ENCODE peak calls at places on chromosomes 2 and 18, in eight cellular contexts. One of them, this sample, is unnamed.

GRCh38 chr18:46636040-46636630 is 20.9 kb downstream of the LOXHD1 start:
- DNase-seq in transverse colon: no peak
- DNase-seq in HepG2: no peak
- DNase-seq in K562: no peak
- DNase-seq in endothelial cell of umbilical vein: no peak
- DNase-seq in testis: no peak
- DNase-seq in body of pancreas: no peak
- DNase-seq in ovary: no peak
- DNase-seq in this sample: no peak

GRCh38 chr2:75605770-75606535 is 40.6 kb upstream of the MRPL19 start:
- DNase-seq in transverse colon: no peak
- DNase-seq in testis: no peak
- DNase-seq in HepG2: peak; percentile 69
- DNase-seq in K562: no peak
- DNase-seq in ovary: no peak
- DNase-seq in body of pancreas: peak; percentile 53
- DNase-seq in endothelial cell of umbilical vein: peak; percentile 82
- DNase-seq in this sample: peak; percentile 64

GRCh38 chr18:76376225-76376624 is 118.8 kb downstream of the ZNF516 start:
- DNase-seq in HepG2: peak; percentile 72
- DNase-seq in transverse colon: no peak
- DNase-seq in body of pancreas: no peak
- DNase-seq in ovary: no peak
- DNase-seq in K562: no peak
- DNase-seq in endothelial cell of umbilical vein: no peak
- DNase-seq in testis: no peak
- DNase-seq in this sample: no peak

GRCh38 chr18:63073481-63073880 is 246.1 kb downstream of the BCL2 start:
- DNase-seq in ovary: no peak
- DNase-seq in HepG2: peak; percentile 7
- DNase-seq in endothelial cell of umbilical vein: no peak
- DNase-seq in body of pancreas: no peak
- DNase-seq in transverse colon: no peak
- DNase-seq in K562: no peak
- DNase-seq in testis: no peak
- DNase-seq in this sample: no peak

GRCh38 chr2:16321872-16322271 is 343.8 kb downstream of the CYRIA start:
- DNase-seq in HepG2: no peak
- DNase-seq in K562: no peak
- DNase-seq in transverse colon: no peak
- DNase-seq in body of pancreas: no peak
- DNase-seq in endothelial cell of umbilical vein: no peak
- DNase-seq in ovary: no peak
- DNase-seq in testis: no peak
- DNase-seq in this sample: no peak

GRCh38 chr2:177171418-177171865 is 41.2 kb upstream of the HNRNPA3 start:
- DNase-seq in testis: no peak
- DNase-seq in transverse colon: no peak
- DNase-seq in body of pancreas: peak; percentile 54
- DNase-seq in ovary: no peak
- DNase-seq in endothelial cell of umbilical vein: peak; percentile 34
- DNase-seq in HepG2: no peak
- DNase-seq in K562: no peak
- DNase-seq in this sample: no peak

GRCh38 chr2:11932053-11932512 is 185.7 kb downstream of the LPIN1 start:
- DNase-seq in testis: no peak
- DNase-seq in K562: peak; percentile 51
- DNase-seq in transverse colon: no peak
- DNase-seq in body of pancreas: no peak
- DNase-seq in HepG2: no peak
- DNase-seq in ovary: no peak
- DNase-seq in endothelial cell of umbilical vein: no peak
- DNase-seq in this sample: no peak

GRCh38 chr2:75047907-75048625 is 89.6 kb downstream of the POLE4 start:
- DNase-seq in HepG2: no peak
- DNase-seq in testis: no peak
- DNase-seq in body of pancreas: no peak
- DNase-seq in transverse colon: no peak
- DNase-seq in ovary: no peak
- DNase-seq in endothelial cell of umbilical vein: no peak
- DNase-seq in K562: peak; percentile 8
- DNase-seq in this sample: no peak

GRCh38 chr2:25030702-25031101 is 11.2 kb upstream of the EFR3B start:
- DNase-seq in K562: no peak
- DNase-seq in ovary: no peak
- DNase-seq in testis: no peak
- DNase-seq in endothelial cell of umbilical vein: peak; percentile 60
- DNase-seq in transverse colon: no peak
- DNase-seq in HepG2: no peak
- DNase-seq in body of pancreas: no peak
- DNase-seq in this sample: no peak

GRCh38 chr18:57175550-57175949 is 28.7 kb downstream of the BOD1L2 start:
- DNase-seq in testis: no peak
- DNase-seq in body of pancreas: no peak
- DNase-seq in endothelial cell of umbilical vein: no peak
- DNase-seq in transverse colon: no peak
- DNase-seq in ovary: no peak
- DNase-seq in K562: no peak
- DNase-seq in HepG2: no peak
- DNase-seq in this sample: no peak

GRCh38 chr18:62281684-62282083 is 43.4 kb upstream of the TNFRSF11A start:
- DNase-seq in endothelial cell of umbilical vein: peak; percentile 83
- DNase-seq in ovary: no peak
- DNase-seq in body of pancreas: no peak
- DNase-seq in K562: no peak
- DNase-seq in transverse colon: no peak
- DNase-seq in testis: no peak
- DNase-seq in HepG2: no peak
- DNase-seq in this sample: no peak

GRCh38 chr2:97983698-97984097 is 12.1 kb downstream of the TMEM131 start:
- DNase-seq in body of pancreas: no peak
- DNase-seq in HepG2: no peak
- DNase-seq in K562: no peak
- DNase-seq in ovary: no peak
- DNase-seq in transverse colon: peak; percentile 44
- DNase-seq in endothelial cell of umbilical vein: no peak
- DNase-seq in testis: no peak
- DNase-seq in this sample: no peak

DNA sequence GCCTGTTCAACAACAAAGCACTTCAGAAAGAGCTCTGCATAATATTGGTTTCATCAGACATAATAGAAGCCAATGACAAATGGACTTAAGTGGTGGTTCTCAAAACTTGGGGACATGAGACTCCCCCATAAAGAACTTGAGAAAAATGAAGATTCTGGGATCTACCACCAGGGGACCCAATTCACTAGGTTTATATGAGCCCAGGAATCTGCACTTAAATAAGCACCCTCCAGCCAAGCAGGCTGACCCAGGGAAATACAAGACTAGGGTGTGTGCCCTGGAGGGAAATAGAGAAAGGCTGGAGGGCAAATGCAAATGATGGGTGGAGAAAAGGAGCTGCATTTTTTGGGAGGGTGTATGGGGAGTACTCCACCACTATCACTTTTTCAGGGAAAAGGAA is 52.5 kb downstream of the SATB2 start:
- DNase-seq in testis: no peak
- DNase-seq in transverse colon: no peak
- DNase-seq in body of pancreas: no peak
- DNase-seq in endothelial cell of umbilical vein: peak; percentile 11
- DNase-seq in ovary: no peak
- DNase-seq in HepG2: peak; percentile 29
- DNase-seq in K562: peak; percentile 8
- DNase-seq in this sample: no peak
- TF ChIP-seq CTCF in testis: no peak
- TF ChIP-seq CTCF in transverse colon: no peak
- TF ChIP-seq CTCF in body of pancreas: no peak
- TF ChIP-seq CTCF in endothelial cell of umbilical vein: peak; percentile 20
- TF ChIP-seq CTCF in ovary: no peak
- TF ChIP-seq CTCF in HepG2: peak; percentile 37
- TF ChIP-seq CTCF in K562: peak; percentile 31
- TF ChIP-seq CTCF in this sample: no peak

DNA sequence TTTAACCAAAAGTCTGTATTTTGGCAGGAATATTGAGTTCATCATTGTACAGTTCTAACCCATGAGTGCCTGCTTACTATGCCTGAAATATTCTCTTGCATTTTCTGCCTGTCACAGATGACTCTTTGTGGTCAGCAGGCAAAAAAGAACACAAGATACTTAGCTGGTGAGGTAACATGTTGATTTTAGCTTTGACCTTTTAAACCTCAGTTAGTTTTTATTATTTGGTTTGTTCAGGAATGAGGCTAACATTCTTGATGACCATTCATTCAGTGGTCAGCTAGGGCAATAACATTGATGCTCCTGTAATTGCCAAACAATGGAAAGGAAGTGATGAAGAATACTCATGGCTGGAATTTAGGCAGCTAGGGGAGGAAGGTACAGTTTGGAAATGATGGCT is 491.2 kb downstream of the PIK3C3 start:
- DNase-seq in transverse colon: no peak
- DNase-seq in ovary: no peak
- DNase-seq in endothelial cell of umbilical vein: peak; percentile 2
- DNase-seq in testis: no peak
- DNase-seq in HepG2: peak; percentile 94
- DNase-seq in K562: no peak
- DNase-seq in body of pancreas: no peak
- DNase-seq in this sample: no peak
- TF ChIP-seq POLR2A in transverse colon: no peak
- TF ChIP-seq POLR2A in ovary: no peak
- TF ChIP-seq POLR2A in endothelial cell of umbilical vein: no peak
- TF ChIP-seq POLR2A in testis: no peak
- TF ChIP-seq POLR2A in HepG2: no peak
- TF ChIP-seq POLR2A in K562: no peak
- TF ChIP-seq POLR2A in body of pancreas: no peak
- TF ChIP-seq POLR2A in this sample: no peak

GRCh38 chr2:99481527-99481926 is 8.3 kb downstream of the REV1 start:
- DNase-seq in testis: no peak
- DNase-seq in transverse colon: no peak
- DNase-seq in HepG2: no peak
- DNase-seq in body of pancreas: no peak
- DNase-seq in endothelial cell of umbilical vein: no peak
- DNase-seq in K562: no peak
- DNase-seq in ovary: no peak
- DNase-seq in this sample: no peak

GRCh38 chr2:99484205-99484604 is 5.6 kb downstream of the REV1 start:
- DNase-seq in body of pancreas: no peak
- DNase-seq in ovary: no peak
- DNase-seq in K562: no peak
- DNase-seq in HepG2: no peak
- DNase-seq in testis: no peak
- DNase-seq in transverse colon: no peak
- DNase-seq in endothelial cell of umbilical vein: no peak
- DNase-seq in this sample: no peak

GRCh38 chr2:99478632-99479031 is 11.2 kb downstream of the REV1 start:
- DNase-seq in endothelial cell of umbilical vein: no peak
- DNase-seq in K562: no peak
- DNase-seq in ovary: no peak
- DNase-seq in transverse colon: no peak
- DNase-seq in testis: no peak
- DNase-seq in body of pancreas: no peak
- DNase-seq in HepG2: no peak
- DNase-seq in this sample: no peak

GRCh38 chr2:99480390-99480789 is 9.4 kb downstream of the REV1 start:
- DNase-seq in K562: no peak
- DNase-seq in HepG2: no peak
- DNase-seq in ovary: no peak
- DNase-seq in testis: no peak
- DNase-seq in body of pancreas: no peak
- DNase-seq in transverse colon: no peak
- DNase-seq in endothelial cell of umbilical vein: no peak
- DNase-seq in this sample: no peak

DNA sequence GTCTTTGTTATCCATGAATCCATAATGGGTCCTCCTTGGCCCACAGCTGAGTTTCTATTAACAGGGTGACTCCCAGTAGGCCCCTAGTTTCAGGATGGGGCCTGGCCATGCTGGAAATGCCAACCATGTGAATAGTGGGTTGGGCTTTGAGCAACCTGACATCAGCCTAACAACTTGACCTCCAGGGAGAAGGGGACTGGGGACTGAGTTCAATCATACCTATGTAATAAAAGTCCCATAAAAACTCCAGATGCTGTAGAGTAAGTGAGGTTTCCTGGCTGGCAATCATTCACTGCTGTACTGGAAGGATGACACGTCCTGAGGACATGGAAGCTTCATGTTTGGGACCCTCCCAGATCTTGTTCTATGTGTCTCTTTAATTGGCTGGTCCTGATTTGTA is 7.9 kb downstream of the REV1 start:
- DNase-seq in ovary: no peak
- DNase-seq in transverse colon: peak; percentile 28
- DNase-seq in K562: no peak
- DNase-seq in body of pancreas: peak; percentile 32
- DNase-seq in HepG2: peak; percentile 46
- DNase-seq in endothelial cell of umbilical vein: no peak
- DNase-seq in testis: no peak
- DNase-seq in this sample: no peak
- H3K4me1 ChIP-seq in ovary: peaks cover 13% of the 10 kb centered on the region
- H3K4me1 ChIP-seq in transverse colon: peaks cover 31% of the 10 kb centered on the region
- H3K4me1 ChIP-seq in K562: peaks cover 12% of the 10 kb centered on the region
- H3K4me1 ChIP-seq in body of pancreas: peaks cover 56% of the 10 kb centered on the region
- H3K4me1 ChIP-seq in HepG2: peaks cover 68% of the 10 kb centered on the region
- H3K4me1 ChIP-seq in endothelial cell of umbilical vein: peaks cover 3% of the 10 kb centered on the region
- H3K4me1 ChIP-seq in testis: peaks cover 61% of the 10 kb centered on the region
- H3K4me1 ChIP-seq in this sample: peaks cover 11% of the 10 kb centered on the region

GRCh38 chr2:180604077-180604476 is 376.3 kb upstream of the UBE2E3 start:
- DNase-seq in HepG2: peak; percentile 35
- DNase-seq in ovary: no peak
- DNase-seq in endothelial cell of umbilical vein: peak; percentile 10
- DNase-seq in transverse colon: peak; percentile 13
- DNase-seq in testis: no peak
- DNase-seq in body of pancreas: no peak
- DNase-seq in K562: no peak
- DNase-seq in this sample: no peak
- TF ChIP-seq CTCF in HepG2: peak; percentile 61
- TF ChIP-seq CTCF in ovary: no peak
- TF ChIP-seq CTCF in endothelial cell of umbilical vein: no peak
- TF ChIP-seq CTCF in transverse colon: peak; percentile 34
- TF ChIP-seq CTCF in testis: no peak
- TF ChIP-seq CTCF in body of pancreas: no peak
- TF ChIP-seq CTCF in K562: no peak
- TF ChIP-seq CTCF in this sample: no peak

GRCh38 chr2:147843864-147844690 is 752 bp upstream of the ACVR2A start:
- DNase-seq in HepG2: peak; percentile 82
- DNase-seq in ovary: peak; percentile 94
- DNase-seq in transverse colon: peak; percentile 93
- DNase-seq in endothelial cell of umbilical vein: peak; percentile 85
- DNase-seq in K562: peak; percentile 88
- DNase-seq in testis: peak; percentile 95
- DNase-seq in body of pancreas: peak; percentile 92
- DNase-seq in this sample: peak; percentile 83
- TF ChIP-seq POLR2A in HepG2: peak; percentile 65
- TF ChIP-seq POLR2A in ovary: peak; percentile 45
- TF ChIP-seq POLR2A in transverse colon: peak; percentile 73
- TF ChIP-seq POLR2A in endothelial cell of umbilical vein: no peak
- TF ChIP-seq POLR2A in K562: peak; percentile 56
- TF ChIP-seq POLR2A in testis: no peak
- TF ChIP-seq POLR2A in body of pancreas: peak; percentile 84
- TF ChIP-seq POLR2A in this sample: no peak